ENCODE peak calls at places on chromosome 5, in ten cellular contexts. U, P, H, Y, B, C, O, K, V and F are unnamed samples.

GRCh38 chr5:146283344-146283761 is 55.3 kb upstream of the POU4F3 start:
- DNase-seq in U (no peak), K (peak), Y (no peak), V (no peak), C (no peak), B (no peak), P (peak), O (no peak), H (no peak), F (no peak)

GRCh38 chr5:54135042-54135441 is 175.3 kb downstream of the ARL15 start:
- DNase-seq in H (no peak), U (no peak), Y (no peak), B (no peak), C (no peak), P (no peak), O (no peak), K (no peak), V (no peak), F (no peak)

GRCh38 chr5:137207023-137207760 is 291.9 kb downstream of the SPOCK1 start:
- DNase-seq in O (no peak), H (no peak), V (no peak), C (peak), K (no peak), P (no peak), Y (no peak), U (no peak), B (no peak), F (no peak)

GRCh38 chr5:171492781-171493180 is 73.3 kb downstream of the FGF18 start:
- DNase-seq in C (no peak), V (peak), Y (no peak), U (no peak), K (no peak), P (peak), H (no peak), B (no peak), O (no peak), F (no peak)

GRCh38 chr5:69042500-69042899 is 51.3 kb upstream of the SLC30A5 start:
- DNase-seq in K (no peak), O (no peak), H (no peak), C (no peak), Y (no peak), P (no peak), B (no peak), U (no peak), V (no peak), F (no peak)

GRCh38 chr5:100889896-100890295 is 13.2 kb downstream of the ST8SIA4 start:
- DNase-seq in B (no peak), O (no peak), K (no peak), Y (no peak), V (no peak), H (no peak), C (no peak), P (peak), U (no peak), F (no peak)

GRCh38 chr5:89437450-89438435 is 554.8 kb upstream of the MEF2C start:
- DNase-seq in K (peak), B (peak), P (peak), Y (no peak), C (no peak), O (no peak), H (no peak), U (no peak), V (no peak), F (no peak)

GRCh38 chr5:102797485-102797884 is 42.4 kb downstream of the PAM start:
- DNase-seq in B (no peak), H (no peak), C (no peak), P (no peak), Y (no peak), O (no peak), V (no peak), K (no peak), U (no peak), F (no peak)